ENCODE peak calls at places on chromosomes 13 and 19, in eight cellular contexts. Z is neural progenitor cell, E is left ventricle myocardium inferior, Q is psoas muscle, C is gastrocnemius medialis, S is heart right ventricle, N is retinal pigment epithelial cell, O is fibroblast of lung. J is an unnamed sample.

GRCh38 chr19:33905473-33905936 is 108.8 kb downstream of the KCTD15 start:
- DNase-seq in Z (peak; percentile 50), E (peak; percentile 25), Q (peak; percentile 27), C (no peak), S (peak; percentile 55), N (no peak), O (peak; percentile 1), J (no peak)

GRCh38 chr19:31226536-31226935 is 122.7 kb downstream of the TSHZ3 start:
- DNase-seq in Z (no peak), E (no peak), Q (no peak), C (no peak), S (no peak), N (no peak), O (peak; percentile 6), J (no peak)

GRCh38 chr13:112885782-112886268 is 83.2 kb upstream of the MCF2L start:
- DNase-seq in Z (peak; percentile 95), E (peak; percentile 82), Q (peak; percentile 74), C (peak; percentile 52), S (peak; percentile 75), N (peak; percentile 74), O (peak; percentile 88), J (no peak)

GRCh38 chr13:98937911-98938381 is 39.9 kb downstream of the DOCK9 start:
- DNase-seq in Z (peak; percentile 16), E (no peak), Q (no peak), C (no peak), S (no peak), N (no peak), O (peak; percentile 73), J (no peak)

GRCh38 chr13:53201454-53202225 is 173.0 kb downstream of the OLFM4 start:
- DNase-seq in Z (peak; percentile 77), E (peak; percentile 14), Q (peak; percentile 9), C (no peak), S (no peak), N (no peak), O (no peak), J (no peak)

GRCh38 chr19:33286899-33287298 is 15.4 kb downstream of the CEBPA start:
- DNase-seq in Z (no peak), E (no peak), Q (no peak), C (no peak), S (no peak), N (no peak), O (no peak), J (no peak)

GRCh38 chr19:24166055-24166454 is 79.1 kb downstream of the ZNF254 start:
- DNase-seq in Z (no peak), E (no peak), Q (no peak), C (no peak), S (no peak), N (no peak), O (peak; percentile 43), J (no peak)

GRCh38 chr13:95262837-95263381 is 38.3 kb downstream of the ABCC4 start:
- DNase-seq in Z (no peak), E (no peak), Q (no peak), C (no peak), S (no peak), N (no peak), O (no peak), J (no peak)

GRCh38 chr13:23979361-23980159 is 82.3 kb upstream of the C1QTNF9B start:
- DNase-seq in Z (peak; percentile 81), E (peak; percentile 80), Q (peak; percentile 81), C (peak; percentile 27), S (peak; percentile 86), N (no peak), O (peak; percentile 93), J (no peak)

GRCh38 chr13:92510416-92510815 is 716.2 kb upstream of the GPC6 start:
- DNase-seq in Z (no peak), E (no peak), Q (no peak), C (no peak), S (no peak), N (no peak), O (peak; percentile 72), J (no peak)

GRCh38 chr19:35261356-35262100 is 7.2 kb upstream of the USF2 start:
- DNase-seq in Z (no peak), E (no peak), Q (no peak), C (no peak), S (no peak), N (no peak), O (no peak), J (no peak)

GRCh38 chr19:18815673-18816072 is 16.1 kb upstream of the UPF1 start:
- DNase-seq in Z (no peak), E (no peak), Q (no peak), C (no peak), S (no peak), N (no peak), O (no peak), J (no peak)

GRCh38 chr19:38290631-38291147 is 13.4 kb upstream of the C19orf33 start:
- DNase-seq in Z (no peak), E (no peak), Q (no peak), C (no peak), S (no peak), N (no peak), O (peak; percentile 91), J (peak; percentile 71)

GRCh38 chr13:80755925-80756324 is 415.0 kb upstream of the SPRY2 start:
- DNase-seq in Z (no peak), E (no peak), Q (no peak), C (no peak), S (no peak), N (no peak), O (no peak), J (no peak)

GRCh38 chr13:114142137-114142550 is 9.7 kb upstream of the RASA3 start:
- DNase-seq in Z (no peak), E (no peak), Q (no peak), C (no peak), S (no peak), N (no peak), O (no peak), J (no peak)

GRCh38 chr19:1063909-1064660 is 2.9 kb upstream of the ARHGAP45 start:
- DNase-seq in Z (no peak), E (no peak), Q (peak; percentile 13), C (no peak), S (no peak), N (no peak), O (no peak), J (no peak)

GRCh38 chr13:39536274-39536673 is 66.7 kb downstream of the LHFPL6 start:
- DNase-seq in Z (no peak), E (no peak), Q (no peak), C (no peak), S (no peak), N (no peak), O (no peak), J (no peak)

GRCh38 chr19:47094557-47095517 is 18.7 kb downstream of the ZC3H4 start:
- DNase-seq in Z (no peak), E (no peak), Q (no peak), C (no peak), S (no peak), N (no peak), O (peak; percentile 45), J (no peak)

GRCh38 chr19:57665261-57665806 is 3.4 kb upstream of the ZSCAN4 start:
- DNase-seq in Z (no peak), E (no peak), Q (no peak), C (no peak), S (no peak), N (no peak), O (no peak), J (no peak)

GRCh38 chr19:57240311-57241090 is at the start of gene ZNF805:
- DNase-seq in Z (peak; percentile 96), E (peak; percentile 97), Q (peak; percentile 97), C (peak; percentile 97), S (peak; percentile 98), N (peak; percentile 78), O (peak; percentile 91), J (peak; percentile 60)

GRCh38 chr13:26446751-26447150 is 110.7 kb upstream of the WASF3 start:
- DNase-seq in Z (no peak), E (no peak), Q (no peak), C (no peak), S (no peak), N (no peak), O (peak; percentile 19), J (no peak)

GRCh38 chr19:41914906-41915247 is 13.4 kb downstream of the ERFL start:
- DNase-seq in Z (no peak), E (no peak), Q (no peak), C (no peak), S (no peak), N (no peak), O (no peak), J (no peak)
- H3K4me3 ChIP-seq in Z (no peak overlapping the region), E (no peak overlapping the region), Q (no peak overlapping the region), C (no peak overlapping the region), S (no peak overlapping the region), N (no peak overlapping the region), O (no peak overlapping the region), J (no peak overlapping the region)

GRCh38 chr13:50588736-50589135 is 254.8 kb downstream of the DLEU7 start:
- DNase-seq in Z (no peak), E (no peak), Q (no peak), C (no peak), S (no peak), N (no peak), O (peak; percentile 60), J (no peak)
- TF ChIP-seq CTCF in Z (no peak), E (no peak), Q (no peak), C (no peak), S (no peak), N (no peak), O (peak; percentile 10), J (no peak)

GRCh38 chr13:73190477-73190876 is 131.7 kb downstream of the KLF5 start:
- DNase-seq in Z (no peak), E (no peak), Q (no peak), C (no peak), S (no peak), N (no peak), O (peak; percentile 11), J (no peak)

GRCh38 chr13:73189766-73190165 is 131.0 kb downstream of the KLF5 start:
- DNase-seq in Z (peak; percentile 72), E (no peak), Q (no peak), C (no peak), S (no peak), N (no peak), O (no peak), J (no peak)

GRCh38 chr13:73187106-73187505 is 128.3 kb downstream of the KLF5 start:
- DNase-seq in Z (no peak), E (no peak), Q (no peak), C (no peak), S (no peak), N (no peak), O (no peak), J (no peak)

GRCh38 chr13:73193541-73193940 is 134.7 kb downstream of the KLF5 start:
- DNase-seq in Z (no peak), E (no peak), Q (no peak), C (no peak), S (no peak), N (no peak), O (no peak), J (no peak)

GRCh38 chr13:73189365-73189764 is 130.6 kb downstream of the KLF5 start:
- DNase-seq in Z (no peak), E (no peak), Q (no peak), C (no peak), S (no peak), N (no peak), O (no peak), J (no peak)
- H3K4me3 ChIP-seq in Z (no peak overlapping the region), E (no peak overlapping the region), Q (no peak overlapping the region), C (no peak overlapping the region), S (no peak overlapping the region), N (no peak overlapping the region), O (no peak overlapping the region), J (no peak overlapping the region)

DNA sequence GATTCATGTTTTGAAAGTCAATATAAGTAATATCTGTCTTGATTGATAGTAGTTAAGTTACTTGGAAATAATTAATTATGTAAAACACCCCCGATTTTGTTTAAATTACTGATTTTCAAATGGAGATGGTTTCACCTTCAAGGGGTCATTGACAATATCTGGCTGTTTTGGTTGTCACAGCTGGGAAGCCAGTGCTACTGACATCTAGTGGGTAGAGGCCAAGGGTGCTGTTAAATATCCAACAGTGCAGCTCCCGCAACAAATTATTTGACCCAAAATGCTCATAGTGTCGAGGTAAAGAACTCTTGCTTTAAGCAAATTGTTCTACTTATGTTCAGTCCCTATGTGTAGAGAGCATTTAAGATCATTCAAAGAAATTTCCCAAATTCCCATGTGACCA is 50.6 kb upstream of the PCDH20 start:
- DNase-seq in Z (peak; percentile 18), E (no peak), Q (no peak), C (no peak), S (no peak), N (no peak), O (no peak), J (no peak)
- TF ChIP-seq CTCF in Z (peak; percentile 43), E (peak; percentile 36), Q (no peak), C (no peak), S (no peak), N (peak; percentile 43), O (peak; percentile 8), J (no peak)

J was measured in AG04449.